ENCODE peak calls at places on chromosomes 13 and 19, in seven cellular contexts. A, V, R, T, D, L and M are unnamed samples.

GRCh38 chr13:112370311-112370710 is 5.8 kb upstream of the SPACA7 start:
- DNase-seq in A (no peak), V (no peak), R (no peak), T (no peak), D (no peak), L (no peak), M (no peak)

GRCh38 chr19:48059331-48059730 is 15.5 kb upstream of the CABP5 start:
- DNase-seq in A (no peak), V (no peak), R (no peak), T (no peak), D (no peak), L (no peak), M (no peak)

GRCh38 chr19:3338541-3339181 is 27.7 kb upstream of the NFIC start:
- DNase-seq in A (no peak), V (no peak), R (peak; percentile 74), T (no peak), D (no peak), L (no peak), M (no peak)

GRCh38 chr19:6765738-6766356 is 1.4 kb downstream of the SH2D3A start:
- DNase-seq in A (no peak), V (peak; percentile 44), R (peak; percentile 95), T (no peak), D (peak; percentile 96), L (no peak), M (no peak)

GRCh38 chr13:75432811-75433244 is 49.1 kb downstream of the TBC1D4 start:
- DNase-seq in A (no peak), V (no peak), R (no peak), T (no peak), D (no peak), L (no peak), M (no peak)

GRCh38 chr19:1684573-1684912 is 32.1 kb upstream of the TCF3 start:
- DNase-seq in A (no peak), V (no peak), R (no peak), T (no peak), D (no peak), L (no peak), M (no peak)

GRCh38 chr13:23651887-23652286 is 81.7 kb downstream of the TNFRSF19 start:
- DNase-seq in A (no peak), V (no peak), R (no peak), T (no peak), D (no peak), L (no peak), M (no peak)

GRCh38 chr19:35755550-35756371 is 1.1 kb downstream of the HSPB6 start:
- DNase-seq in A (peak; percentile 90), V (no peak), R (no peak), T (no peak), D (no peak), L (no peak), M (no peak)

GRCh38 chr13:24355103-24355502 is 45.7 kb downstream of the C1QTNF9 start:
- DNase-seq in A (no peak), V (no peak), R (no peak), T (no peak), D (no peak), L (no peak), M (no peak)

GRCh38 chr13:111505175-111505777 is 184.8 kb downstream of the TEX29 start:
- DNase-seq in A (no peak), V (peak; percentile 1), R (no peak), T (no peak), D (no peak), L (no peak), M (no peak)

GRCh38 chr13:73216381-73216831 is 157.6 kb downstream of the KLF5 start:
- DNase-seq in A (no peak), V (no peak), R (no peak), T (peak; percentile 69), D (no peak), L (no peak), M (peak; percentile 86)

GRCh38 chr19:5680083-5680436 is 256 bp downstream of the MICOS13 start:
- DNase-seq in A (no peak), V (no peak), R (no peak), T (no peak), D (no peak), L (no peak), M (no peak)

GRCh38 chr13:73880365-73880764 is 253.8 kb downstream of the KLF12 start:
- DNase-seq in A (no peak), V (no peak), R (no peak), T (peak; percentile 63), D (no peak), L (no peak), M (no peak)

GRCh38 chr13:100520936-100521765 is 67.4 kb downstream of the GGACT start:
- DNase-seq in A (no peak), V (no peak), R (no peak), T (no peak), D (no peak), L (no peak), M (no peak)

GRCh38 chr13:39916330-39916729 is 260.9 kb downstream of the COG6 start:
- DNase-seq in A (no peak), V (no peak), R (no peak), T (no peak), D (no peak), L (no peak), M (no peak)

DNA sequence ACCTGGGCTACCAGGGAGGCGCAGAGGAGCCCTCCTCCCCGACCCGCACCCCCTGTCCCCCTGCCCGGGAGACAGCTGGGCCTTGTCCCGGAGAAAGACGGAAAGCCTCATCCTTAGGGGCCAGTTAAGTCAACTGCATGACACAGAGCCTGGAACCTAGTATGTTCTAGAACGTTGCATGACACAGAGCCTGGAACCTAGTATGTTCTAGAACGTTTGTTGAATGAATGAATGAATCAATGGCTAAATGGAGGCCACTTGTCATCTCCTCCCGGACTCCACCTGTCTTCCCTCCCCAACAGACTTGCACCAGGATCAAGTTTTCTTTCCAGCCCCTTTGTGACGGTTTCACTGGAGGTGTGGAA is 706 bp downstream of the SERP2 start:
- DNase-seq in A (no peak), V (no peak), R (no peak), T (no peak), D (no peak), L (no peak), M (no peak)
- H3K4me3 ChIP-seq in A (peak overlapping the region; percentile 69), V (no peak overlapping the region), R (peak overlapping the region; percentile 49), T (peak overlapping the region; percentile 12), D (no peak overlapping the region), L (no peak overlapping the region), M (peak overlapping the region; percentile 53)

DNA sequence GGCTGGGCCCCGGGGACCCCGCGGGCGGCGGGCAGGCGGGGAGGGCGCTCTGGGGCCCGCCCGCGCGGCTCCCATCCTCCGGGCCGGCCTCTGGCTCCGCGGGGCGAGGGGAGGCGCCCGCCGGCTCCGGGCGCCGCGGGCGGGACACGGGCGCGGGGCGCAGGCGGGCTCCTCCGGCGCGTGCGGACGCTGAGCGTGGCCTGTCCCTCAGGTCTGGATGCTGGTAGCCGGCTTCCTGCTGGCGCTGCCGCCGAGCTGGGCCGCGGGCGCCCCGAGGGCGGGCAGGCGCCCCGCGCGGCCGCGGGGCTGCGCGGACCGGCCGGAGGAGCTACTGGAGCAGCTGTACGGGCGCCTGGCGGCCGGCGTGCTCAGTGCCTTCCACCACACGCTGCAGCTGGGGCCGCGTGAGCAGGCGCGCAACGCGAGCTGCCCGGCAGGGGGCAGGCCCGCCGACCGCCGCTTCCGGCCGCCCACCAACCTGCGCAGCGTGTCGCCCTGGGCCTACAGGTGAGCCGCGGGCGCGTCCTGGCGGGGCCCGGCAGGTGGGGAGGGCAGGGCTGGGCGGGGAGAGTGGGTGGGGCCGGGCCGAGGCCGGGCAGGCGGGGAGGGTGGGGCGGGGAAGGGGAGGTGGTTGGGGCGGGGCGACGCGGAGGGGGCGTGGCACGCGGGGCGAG is 423 bp downstream of the IL17D start:
- DNase-seq in A (peak; percentile 36), V (peak; percentile 90), R (peak; percentile 94), T (peak; percentile 62), D (peak; percentile 94), L (no peak), M (no peak)
- TF ChIP-seq CTCF in A (peak; percentile 73), V (no peak), R (peak; percentile 47), T (peak; percentile 19), D (peak; percentile 74), L (peak; percentile 53), M (peak; percentile 77)

GRCh38 chr19:58010507-58010906 is 7.9 kb upstream of the ZNF606 start:
- DNase-seq in A (no peak), V (no peak), R (no peak), T (no peak), D (no peak), L (no peak), M (no peak)

GRCh38 chr19:58009301-58009665 is 6.7 kb upstream of the ZNF606 start:
- DNase-seq in A (no peak), V (no peak), R (no peak), T (no peak), D (no peak), L (no peak), M (no peak)

GRCh38 chr19:58007285-58007684 is 4.7 kb upstream of the ZNF606 start:
- DNase-seq in A (no peak), V (peak; percentile 22), R (no peak), T (no peak), D (no peak), L (no peak), M (no peak)

GRCh38 chr19:58009666-58010301 is 7.2 kb upstream of the ZNF606 start:
- DNase-seq in A (no peak), V (no peak), R (peak; percentile 82), T (peak; percentile 70), D (peak; percentile 81), L (no peak), M (no peak)
- H3K4me3 ChIP-seq in A (peak overlapping the region; percentile 47), V (no peak overlapping the region), R (peak overlapping the region; percentile 20), T (peak overlapping the region; percentile 52), D (peak overlapping the region; percentile 45), L (no peak overlapping the region), M (peak overlapping the region; percentile 54)

GRCh38 chr13:30453727-30454126 is 12.0 kb downstream of the HMGB1 start:
- DNase-seq in A (no peak), V (peak; percentile 60), R (no peak), T (no peak), D (no peak), L (no peak), M (no peak)
- TF ChIP-seq CTCF in A (no peak), V (peak; percentile 67), R (no peak), T (peak; percentile 21), D (peak; percentile 9), L (no peak), M (no peak)

GRCh38 chr19:56080669-56081401 is 40.3 kb downstream of the ZNF787 start:
- DNase-seq in A (peak; percentile 57), V (peak; percentile 87), R (peak; percentile 92), T (peak; percentile 45), D (no peak), L (no peak), M (peak; percentile 12)
- H3K4me3 ChIP-seq in A (peak overlapping the region; percentile 41), V (peak overlapping the region; percentile 63), R (peak overlapping the region; percentile 44), T (peak overlapping the region; percentile 43), D (no peak overlapping the region), L (peak overlapping the region; percentile 32), M (peak overlapping the region; percentile 49)